ENCODE peak calls at places on chromosomes 4 and X, in six cellular contexts. M is HEK293T; E is stromal cell of bone marrow; U is GM12892; T is central memory CD4-positive, alpha-beta T cell; R is NCI-H1092. X is an unnamed sample.

GRCh38 chrX:9390121-9390520 is 74.7 kb upstream of the TBL1X start:
- DNase-seq in E (no peak), M (no peak), R (no peak), U (no peak), T (no peak), X (peak; percentile 12)

GRCh38 chrX:15738686-15739016 is 581 bp downstream of the CA5B start:
- DNase-seq in E (no peak), M (no peak), T (peak; percentile 36), U (no peak), R (no peak), X (no peak)

GRCh38 chrX:154380153-154380552 is 1.1 kb downstream of the EMD start:
- DNase-seq in U (no peak), T (no peak), E (no peak), R (no peak), M (no peak), X (no peak)

GRCh38 chr4:80336582-80336981 is 1.1 kb downstream of the CFAP299 start:
- DNase-seq in M (peak; percentile 59), U (no peak), T (no peak), E (peak; percentile 27), R (no peak), X (peak; percentile 47)

GRCh38 chr4:24794916-24795665 is at the start of gene SOD3:
- DNase-seq in M (no peak), U (no peak), T (no peak), E (peak; percentile 80), R (no peak), X (peak; percentile 93)

GRCh38 chr4:6907658-6908191 is 1.9 kb upstream of the TBC1D14 start:
- DNase-seq in E (no peak), R (no peak), M (peak; percentile 41), T (no peak), U (no peak), X (no peak)

GRCh38 chr4:168871686-168872085 is 138.4 kb downstream of the CBR4 start:
- DNase-seq in U (no peak), M (no peak), R (no peak), T (no peak), E (no peak), X (peak; percentile 29)

GRCh38 chrX:154458116-154458953 is at the start of gene PLXNA3:
- DNase-seq in E (no peak), U (peak; percentile 68), M (peak; percentile 71), T (peak; percentile 62), R (peak; percentile 29), X (peak; percentile 29)

GRCh38 chr4:61886180-61886579 is 686.1 kb downstream of the ADGRL3 start:
- DNase-seq in E (no peak), U (no peak), M (no peak), R (no peak), T (no peak), X (no peak)

GRCh38 chr4:81457345-81457744 is 14.4 kb downstream of the RASGEF1B start:
- DNase-seq in M (no peak), R (no peak), U (no peak), T (no peak), E (no peak), X (no peak)

GRCh38 chr4:47831026-47831689 is 6.7 kb downstream of the CORIN start:
- DNase-seq in U (no peak), E (no peak), R (peak; percentile 54), M (no peak), T (no peak), X (no peak)

GRCh38 chr4:1807258-1807777 is 14.2 kb downstream of the FGFR3 start:
- DNase-seq in E (no peak), U (no peak), R (no peak), T (no peak), M (no peak), X (no peak)

GRCh38 chr4:54384563-54384962 is 155.5 kb downstream of the PDGFRA start:
- DNase-seq in R (peak; percentile 5), T (no peak), U (no peak), E (peak; percentile 24), M (no peak), X (peak; percentile 60)

GRCh38 chrX:54494970-54495813 is 842 bp downstream of the FGD1 start:
- DNase-seq in E (no peak), T (no peak), R (peak; percentile 1), M (no peak), U (no peak), X (peak; percentile 12)